ENCODE peak calls at places on chromosomes 13 and 19, in six cellular contexts. T is H1, E is IMR-90, H is neuronal stem cell, Q is H9, K is trophoblast cell. S is an unnamed sample.
A peak's percentile ranks its signal among the peaks of the same experiment; 100 is the strongest.

GRCh38 chr19:51259348-51260245 is 8.7 kb downstream of the SIGLECL1 start:
- DNase-seq in Q (peak; percentile 54), T (peak; percentile 15), E (peak; percentile 22), K (peak; percentile 47), H (peak; percentile 33), S (peak; percentile 6)

GRCh38 chr13:99380921-99381645 is 73.9 kb upstream of the GPR183 start:
- DNase-seq in E (peak; percentile 7), T (no peak), K (no peak), Q (no peak), H (no peak), S (no peak)

GRCh38 chr13:30159446-30159839 is 147.9 kb downstream of the KATNAL1 start:
- DNase-seq in T (no peak), H (no peak), E (peak; percentile 94), K (no peak), Q (no peak), S (peak; percentile 95)

GRCh38 chr13:25796474-25796873 is 255.3 kb downstream of the SHISA2 start:
- DNase-seq in E (no peak), K (peak; percentile 69), H (no peak), T (no peak), Q (no peak), S (no peak)

GRCh38 chr13:62119739-62120700 is 704.4 kb upstream of the PCDH20 start:
- DNase-seq in T (no peak), E (peak; percentile 17), H (no peak), K (no peak), Q (no peak), S (peak; percentile 28)

GRCh38 chr13:99067160-99067985 is 89.5 kb upstream of the DOCK9 start:
- DNase-seq in K (peak; percentile 69), Q (no peak), H (no peak), T (no peak), E (peak; percentile 85), S (peak; percentile 70)

GRCh38 chr13:88063741-88064140 is 392.6 kb downstream of the SLITRK5 start:
- DNase-seq in T (no peak), H (no peak), E (no peak), K (no peak), Q (no peak), S (no peak)

GRCh38 chr19:9205506-9206113 is 13.8 kb downstream of the OR7D4 start:
- DNase-seq in H (peak; percentile 5), E (peak; percentile 54), K (peak; percentile 60), Q (peak; percentile 78), T (peak; percentile 34), S (peak; percentile 49)

GRCh38 chr13:33642374-33643065 is 175.4 kb upstream of the RFC3 start:
- DNase-seq in E (peak; percentile 72), T (no peak), K (peak; percentile 67), H (no peak), Q (no peak), S (peak; percentile 96)

GRCh38 chr13:52838433-52839107 is 9.9 kb downstream of the PCDH8 start:
- DNase-seq in H (no peak), T (no peak), K (no peak), Q (no peak), E (no peak), S (no peak)

GRCh38 chr19:56314018-56314583 is 538 bp downstream of the ZSCAN5A start:
- DNase-seq in T (peak; percentile 7), K (no peak), E (peak; percentile 22), Q (no peak), H (no peak), S (no peak)

GRCh38 chr13:18936104-18936503 is 245.5 kb downstream of the TUBA3C start:
- DNase-seq in K (no peak), Q (no peak), H (no peak), E (no peak), T (no peak), S (no peak)

GRCh38 chr19:10138879-10139795 is 19.4 kb upstream of the EIF3G start:
- DNase-seq in E (no peak), H (no peak), T (no peak), Q (no peak), K (no peak), S (no peak)

GRCh38 chr13:45623516-45624090 is 8.1 kb upstream of the ERICH6B start:
- DNase-seq in Q (no peak), T (no peak), E (peak; percentile 16), K (no peak), H (no peak), S (peak; percentile 33)

GRCh38 chr13:45626731-45627374 is 11.3 kb upstream of the ERICH6B start:
- DNase-seq in K (no peak), T (no peak), H (no peak), Q (no peak), E (no peak), S (no peak)

GRCh38 chr13:45627656-45628055 is 12.1 kb upstream of the ERICH6B start:
- DNase-seq in Q (no peak), E (no peak), T (no peak), K (no peak), H (no peak), S (no peak)

GRCh38 chr13:45621950-45622349 is 6.4 kb upstream of the ERICH6B start:
- DNase-seq in K (no peak), Q (peak; percentile 69), E (no peak), T (peak; percentile 19), H (no peak), S (no peak)
- H3K18ac ChIP-seq in K (no peak overlapping the region), Q (no peak overlapping the region), E (no peak overlapping the region), T (peak overlapping the region; percentile 13), H (no peak overlapping the region), S (no peak overlapping the region)

GRCh38 chr13:112702983-112703379 is 13.1 kb downstream of the ATP11A start:
- DNase-seq in T (no peak), K (no peak), H (no peak), Q (no peak), E (no peak), S (peak; percentile 45)
- H2BK5ac ChIP-seq in T (no peak overlapping the region), K (no peak overlapping the region), H (no peak overlapping the region), Q (no peak overlapping the region), E (no peak overlapping the region), S (no peak overlapping the region)

DNA sequence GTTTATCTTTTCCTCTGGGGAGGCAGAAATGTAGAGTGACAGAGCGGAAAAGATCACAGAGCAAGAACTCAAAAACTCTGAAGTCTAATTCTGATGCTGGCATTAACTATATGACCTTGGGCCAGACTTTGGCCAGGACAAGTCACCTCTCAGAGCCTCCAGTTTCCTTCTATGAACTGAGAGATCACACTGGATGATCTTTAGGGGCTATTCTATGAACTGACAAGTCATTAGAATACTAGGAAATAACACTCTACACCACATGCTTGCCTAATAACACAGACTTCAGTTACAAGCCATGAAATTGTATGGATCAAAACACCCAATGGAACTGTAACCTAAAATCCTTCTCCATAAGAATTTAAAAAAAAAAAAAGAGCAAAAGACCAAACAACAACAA is 16.9 kb downstream of the SLC25A30 start:
- DNase-seq in H (no peak), Q (no peak), T (no peak), E (no peak), K (no peak), S (no peak)
- H4K91ac ChIP-seq in H (no peak overlapping the region), Q (no peak overlapping the region), T (no peak overlapping the region), E (no peak overlapping the region), K (no peak overlapping the region), S (no peak overlapping the region)

DNA sequence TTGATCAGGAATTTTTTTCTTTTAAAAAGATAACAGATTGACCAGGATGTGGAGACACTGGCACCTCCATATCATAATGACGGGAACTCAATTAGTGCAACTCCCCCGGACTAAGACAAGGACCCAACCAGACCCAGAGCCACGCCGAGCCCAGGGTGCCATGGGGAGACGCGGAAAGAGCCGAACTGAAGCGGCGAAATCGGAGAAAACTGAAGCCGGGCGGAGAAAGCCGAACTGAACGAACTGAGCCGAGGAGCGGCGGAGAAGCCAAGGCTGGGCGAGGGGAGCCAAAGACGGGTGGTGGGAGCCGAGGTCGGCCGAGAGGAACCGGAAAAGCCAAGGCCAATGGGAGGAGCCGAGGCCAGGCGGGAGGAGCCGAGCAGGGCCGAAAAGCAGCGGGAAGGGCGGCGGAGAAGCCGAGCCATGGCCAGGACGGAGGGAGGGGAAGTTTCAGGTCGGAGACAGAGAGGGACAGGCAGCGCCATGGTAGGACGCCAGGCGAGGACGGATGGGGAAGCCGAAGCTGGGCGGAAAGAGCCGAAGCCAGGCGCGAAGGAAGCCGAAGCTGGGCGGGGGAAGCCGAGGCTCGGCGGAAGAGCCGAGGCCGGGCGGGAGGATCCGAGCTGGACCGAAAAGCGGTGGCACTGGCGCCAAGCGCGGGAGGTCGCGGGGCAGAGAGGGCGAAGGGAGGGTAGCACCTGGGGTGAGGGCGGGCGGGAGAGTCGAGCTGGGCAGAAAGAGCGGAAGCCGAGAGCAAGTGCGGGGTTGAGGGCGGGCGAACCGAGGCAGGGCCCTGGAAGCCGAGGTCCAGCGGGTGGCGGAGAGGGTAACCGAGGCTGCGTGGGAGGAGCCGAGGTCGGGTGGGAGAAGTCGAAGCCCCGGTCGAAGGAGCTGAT is 29.4 kb downstream of the ZNF557 start:
- DNase-seq in H (peak; percentile 92), Q (peak; percentile 93), T (peak; percentile 88), E (peak; percentile 87), K (peak; percentile 93), S (peak; percentile 93)
- H3K18ac ChIP-seq in H (peak overlapping the region; percentile 100), Q (peak overlapping the region; percentile 98), T (peak overlapping the region; percentile 93), E (peak overlapping the region; percentile 89), K (peak overlapping the region; percentile 89), S (peak overlapping the region; percentile 99)

GRCh38 chr19:46573679-46574522 is 27.2 kb upstream of the CALM3 start:
- DNase-seq in H (no peak), K (no peak), T (no peak), E (no peak), Q (no peak), S (no peak)
- H2BK5ac ChIP-seq in H (no peak overlapping the region), K (no peak overlapping the region), T (no peak overlapping the region), E (no peak overlapping the region), Q (no peak overlapping the region), S (no peak overlapping the region)

GRCh38 chr13:20446405-20446804 is 79.3 kb downstream of the CRYL1 start:
- DNase-seq in E (no peak), K (no peak), T (no peak), H (no peak), Q (no peak), S (no peak)
- H4K91ac ChIP-seq in E (no peak overlapping the region), K (no peak overlapping the region), T (no peak overlapping the region), H (no peak overlapping the region), Q (no peak overlapping the region), S (no peak overlapping the region)

DNA sequence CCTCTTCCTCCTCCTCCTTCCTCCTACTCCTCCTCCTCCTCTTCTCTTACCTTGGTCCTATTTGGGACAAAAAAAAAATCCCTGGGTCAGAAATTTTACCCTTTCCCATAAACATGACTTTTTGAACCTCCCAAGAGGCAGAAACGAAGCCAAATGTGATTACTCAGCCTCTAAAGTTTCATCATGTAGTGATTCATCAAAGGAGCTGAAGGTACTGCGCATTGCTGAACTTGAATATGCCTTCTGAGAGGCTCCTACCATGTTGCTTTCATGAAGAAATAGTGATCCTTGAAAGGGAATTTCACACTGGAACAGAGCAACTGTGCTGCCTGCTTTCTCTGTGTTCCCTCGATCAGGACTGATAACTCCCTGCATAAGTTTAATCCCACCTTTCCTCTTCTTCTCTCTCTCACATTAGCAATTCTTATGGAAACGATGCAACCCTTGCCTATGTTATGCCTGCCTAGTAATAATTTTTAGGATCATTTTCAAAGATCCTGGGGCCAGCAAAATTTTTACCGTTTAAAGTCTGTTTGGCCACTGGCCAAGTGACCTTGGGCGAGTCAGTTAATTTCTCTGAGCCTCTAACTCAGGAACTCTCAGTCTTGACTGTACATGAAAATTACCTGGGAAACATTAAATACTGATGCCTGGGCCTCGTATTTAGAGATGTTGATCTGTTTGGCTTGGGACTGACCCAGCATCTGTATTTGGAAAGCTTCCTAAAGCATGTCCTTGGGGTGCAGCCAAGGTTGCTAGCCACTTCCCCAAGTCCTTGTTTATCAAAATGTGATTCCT is 149.5 kb downstream of the DCT start:
- DNase-seq in K (no peak), Q (no peak), T (no peak), E (peak; percentile 95), H (no peak), S (peak; percentile 94)
- H3K18ac ChIP-seq in K (no peak overlapping the region), Q (no peak overlapping the region), T (no peak overlapping the region), E (peak overlapping the region; percentile 73), H (no peak overlapping the region), S (peak overlapping the region; percentile 61)